ENCODE peak calls at places on chromosomes 12 and 14, in seven cellular contexts. B is RWPE1, J is pancreas, I is GM13977, P is esophagus squamous epithelium, R is A549, T is adrenal gland. O is an unnamed sample.
A peak's percentile ranks its signal among the peaks of the same experiment; 100 is the strongest.

GRCh38 chr14:36477266-36477665 is 42.8 kb downstream of the NKX2-1 start:
- DNase-seq in B (no peak), J (no peak), I (no peak), P (no peak), R (no peak), T (no peak), O (no peak)

GRCh38 chr14:72740966-72741835 is 152.7 kb downstream of the DPF3 start:
- DNase-seq in B (no peak), J (no peak), I (no peak), P (no peak), R (no peak), T (no peak), O (peak; percentile 21)

GRCh38 chr14:76877871-76878270 is 51.7 kb downstream of the LRRC74A start:
- DNase-seq in B (no peak), J (no peak), I (no peak), P (no peak), R (no peak), T (no peak), O (no peak)

GRCh38 chr12:30928356-30929264 is 2.1 kb downstream of the TSPAN11 start:
- DNase-seq in B (no peak), J (no peak), I (no peak), P (no peak), R (no peak), T (peak; percentile 26), O (peak; percentile 51)

GRCh38 chr14:30608533-30609006 is 13.5 kb upstream of the SCFD1 start:
- DNase-seq in B (no peak), J (no peak), I (no peak), P (no peak), R (peak; percentile 29), T (no peak), O (no peak)

GRCh38 chr14:50599700-50600444 is 39.9 kb downstream of the ATL1 start:
- DNase-seq in B (peak; percentile 55), J (no peak), I (peak; percentile 18), P (no peak), R (peak; percentile 62), T (no peak), O (no peak)

GRCh38 chr12:132244724-132245295 is 84.6 kb downstream of the GALNT9 start:
- DNase-seq in B (no peak), J (no peak), I (no peak), P (no peak), R (no peak), T (no peak), O (no peak)

GRCh38 chr12:98373019-98373554 is 142.3 kb upstream of the TMPO start:
- DNase-seq in B (peak; percentile 48), J (no peak), I (peak; percentile 25), P (no peak), R (peak; percentile 61), T (no peak), O (no peak)

GRCh38 chr12:117387832-117388231 is 26.4 kb upstream of the NOS1 start:
- DNase-seq in B (no peak), J (no peak), I (no peak), P (no peak), R (no peak), T (no peak), O (no peak)

GRCh38 chr12:113136128-113136989 is 798 bp upstream of the RASAL1 start:
- DNase-seq in B (no peak), J (no peak), I (no peak), P (no peak), R (peak; percentile 55), T (peak; percentile 75), O (no peak)

GRCh38 chr12:116339800-116340371 is 62.4 kb upstream of the MED13L start:
- DNase-seq in B (no peak), J (no peak), I (no peak), P (no peak), R (no peak), T (no peak), O (no peak)

GRCh38 chr12:78703820-78704525 is 160.6 kb upstream of the SYT1 start:
- DNase-seq in B (peak; percentile 62), J (no peak), I (no peak), P (no peak), R (peak; percentile 78), T (no peak), O (no peak)

GRCh38 chr12:90183201-90183600 is 474.6 kb upstream of the ATP2B1 start:
- DNase-seq in B (no peak), J (no peak), I (no peak), P (no peak), R (no peak), T (no peak), O (no peak)

GRCh38 chr14:69547701-69548348 is 26.8 kb downstream of the CCDC177 start:
- DNase-seq in B (no peak), J (no peak), I (peak; percentile 64), P (no peak), R (no peak), T (no peak), O (no peak)

GRCh38 chr14:73477618-73478266 is 13.0 kb upstream of the RIOX1 start:
- DNase-seq in B (peak; percentile 53), J (no peak), I (peak; percentile 78), P (no peak), R (no peak), T (no peak), O (peak; percentile 30)

GRCh38 chr12:105106621-105107020 is 910 bp upstream of the WASHC4 start:
- DNase-seq in B (no peak), J (no peak), I (no peak), P (no peak), R (no peak), T (no peak), O (no peak)

GRCh38 chr14:55223364-55223763 is 32.0 kb upstream of the DLGAP5 start:
- DNase-seq in B (no peak), J (no peak), I (no peak), P (no peak), R (no peak), T (no peak), O (no peak)

GRCh38 chr14:100440207-100440631 is 117.1 kb downstream of the SLC25A47 start:
- DNase-seq in B (peak; percentile 95), J (peak; percentile 73), I (peak; percentile 62), P (no peak), R (peak; percentile 81), T (peak; percentile 85), O (no peak)

GRCh38 chr12:70994217-70994788 is 73.8 kb upstream of the PTPRR start:
- DNase-seq in B (no peak), J (no peak), I (no peak), P (no peak), R (no peak), T (no peak), O (no peak)

GRCh38 chr12:22069851-22070250 is 23.8 kb downstream of the CMAS start:
- DNase-seq in B (no peak), J (no peak), I (no peak), P (no peak), R (no peak), T (no peak), O (no peak)

GRCh38 chr12:22986997-22987396 is 362.0 kb downstream of the ETNK1 start:
- DNase-seq in B (no peak), J (no peak), I (no peak), P (no peak), R (no peak), T (no peak), O (no peak)

GRCh38 chr14:95503365-95504134 is 12.9 kb downstream of the SYNE3 start:
- DNase-seq in B (no peak), J (no peak), I (peak; percentile 68), P (no peak), R (no peak), T (no peak), O (no peak)

GRCh38 chr14:59630281-59630963 is 53.8 kb upstream of the CCDC175 start:
- DNase-seq in B (peak; percentile 31), J (no peak), I (no peak), P (no peak), R (no peak), T (no peak), O (peak; percentile 86)

DNA sequence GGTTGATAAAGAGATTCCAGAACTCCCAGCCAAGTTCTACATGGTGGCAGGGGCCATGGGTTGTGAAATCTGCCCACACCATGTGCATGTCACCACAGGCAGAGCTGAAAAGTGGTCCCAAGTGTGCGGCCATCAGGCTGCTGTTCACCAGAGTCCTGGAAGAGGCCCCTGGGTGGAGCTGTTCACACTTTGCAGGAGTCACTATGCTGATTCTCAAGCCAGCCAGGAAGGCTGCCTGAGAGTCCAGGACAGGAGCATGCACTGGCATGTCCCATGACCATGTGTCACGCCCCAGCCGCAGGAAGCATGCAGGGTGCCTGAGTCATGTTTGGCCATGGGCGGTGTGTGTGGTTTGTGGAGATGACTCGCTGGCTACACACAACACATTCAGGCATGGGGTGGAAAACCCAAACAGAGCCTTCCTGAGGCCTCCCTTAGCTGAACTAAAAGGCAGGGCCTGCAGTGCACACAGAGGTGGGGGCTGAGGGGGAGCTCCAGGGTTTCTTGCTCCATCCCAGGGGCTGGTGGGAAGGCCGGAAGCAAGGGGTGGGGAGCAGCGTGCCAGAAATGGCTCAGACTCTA is 19.5 kb downstream of the ABCB9 start:
- DNase-seq in B (peak; percentile 98), J (peak; percentile 40), I (peak; percentile 81), P (peak; percentile 62), R (peak; percentile 92), T (peak; percentile 98), O (peak; percentile 96)
- TF ChIP-seq CTCF in B (peak; percentile 74), J (no peak), I (no peak), P (peak; percentile 11), R (peak; percentile 16), T (peak; percentile 27), O (peak; percentile 32)

GRCh38 chr12:96766232-96766631 is 140.8 kb upstream of the NEDD1 start:
- DNase-seq in B (no peak), J (no peak), I (no peak), P (no peak), R (peak; percentile 4), T (no peak), O (no peak)
- TF ChIP-seq CTCF in B (no peak), J (no peak), I (no peak), P (no peak), R (no peak), T (no peak), O (no peak)

GRCh38 chr14:75811862-75812505 is 150.9 kb downstream of the TTLL5 start:
- DNase-seq in B (no peak), J (peak; percentile 30), I (no peak), P (no peak), R (no peak), T (no peak), O (no peak)
- TF ChIP-seq CTCF in B (no peak), J (no peak), I (no peak), P (no peak), R (no peak), T (no peak), O (no peak)

GRCh38 chr14:45359766-45360165 is 106.8 kb upstream of the MIS18BP1 start:
- DNase-seq in B (no peak), J (no peak), I (no peak), P (no peak), R (no peak), T (no peak), O (no peak)

GRCh38 chr14:45362505-45362904 is 109.5 kb upstream of the MIS18BP1 start:
- DNase-seq in B (no peak), J (no peak), I (no peak), P (no peak), R (no peak), T (no peak), O (no peak)

GRCh38 chr14:45361727-45362126 is 108.7 kb upstream of the MIS18BP1 start:
- DNase-seq in B (no peak), J (no peak), I (no peak), P (no peak), R (peak; percentile 1), T (no peak), O (no peak)

DNA sequence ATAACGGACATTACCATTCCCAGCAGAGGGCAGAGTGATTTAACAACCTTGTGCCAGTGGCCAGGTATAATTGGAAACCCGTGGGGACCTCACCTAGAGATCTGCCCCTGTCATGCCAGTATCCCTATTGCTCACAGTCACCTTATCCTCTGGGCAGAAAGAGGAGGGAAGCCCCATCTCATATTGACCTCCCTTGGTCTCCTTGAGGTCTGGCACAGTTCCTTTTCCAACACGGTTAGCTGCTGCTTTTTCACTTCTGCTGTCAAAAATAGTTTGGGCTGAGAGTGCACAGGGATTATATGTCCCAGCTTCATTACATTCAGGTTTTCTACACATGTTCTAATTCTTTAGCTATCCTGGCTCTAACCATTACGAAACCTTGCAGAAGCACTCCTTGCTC is 111.6 kb upstream of the MIS18BP1 start:
- DNase-seq in B (no peak), J (no peak), I (no peak), P (no peak), R (no peak), T (no peak), O (no peak)
- TF ChIP-seq CTCF in B (no peak), J (no peak), I (no peak), P (no peak), R (no peak), T (no peak), O (no peak)

O was measured in ascending aorta.